ENCODE peak calls at places on chromosome 13, in six cellular contexts. D is neural progenitor cell, A is brain microvascular endothelial cell, Z is glutamatergic neuron, C is breast epithelium, R is dorsolateral prefrontal cortex. L is an unnamed sample.

GRCh38 chr13:25371608-25372274 is at the start of gene ATP8A2:
- DNase-seq in C (no peak), D (peak), A (no peak), Z (peak), R (peak), L (no peak)

GRCh38 chr13:43355774-43356173 is 332.4 kb downstream of the DNAJC15 start:
- DNase-seq in D (no peak), A (no peak), R (no peak), C (no peak), Z (no peak), L (no peak)

GRCh38 chr13:40484981-40485380 is 181.5 kb downstream of the FOXO1 start:
- DNase-seq in A (no peak), R (no peak), D (no peak), Z (no peak), C (no peak), L (no peak)

GRCh38 chr13:44819245-44819644 is 170.0 kb downstream of the NUFIP1 start:
- DNase-seq in A (peak), R (no peak), D (no peak), Z (no peak), C (no peak), L (no peak)

GRCh38 chr13:87497426-87497825 is 173.7 kb upstream of the SLITRK5 start:
- DNase-seq in R (no peak), C (no peak), D (no peak), Z (no peak), A (no peak), L (no peak)

GRCh38 chr13:34721631-34722144 is 220.4 kb upstream of the NBEA start:
- DNase-seq in C (no peak), D (no peak), R (no peak), A (no peak), Z (no peak), L (no peak)

GRCh38 chr13:75788494-75788991 is 152.4 kb downstream of the LMO7 start:
- DNase-seq in A (peak), R (no peak), Z (no peak), C (no peak), D (no peak), L (no peak)

GRCh38 chr13:108220042-108220441 is 1.9 kb downstream of the ABHD13 start:
- DNase-seq in R (no peak), Z (no peak), A (no peak), C (no peak), D (no peak), L (no peak)

GRCh38 chr13:39189778-39190177 is 151.5 kb downstream of the NHLRC3 start:
- DNase-seq in A (no peak), D (no peak), C (no peak), Z (no peak), R (no peak), L (no peak)

GRCh38 chr13:23915308-23915707 is 18.0 kb upstream of the C1QTNF9B start:
- DNase-seq in R (no peak), D (no peak), A (no peak), Z (no peak), C (no peak), L (no peak)

GRCh38 chr13:31159306-31159705 is 2.4 kb downstream of the HSPH1 start:
- DNase-seq in R (no peak), Z (no peak), A (no peak), C (no peak), D (no peak), L (no peak)

GRCh38 chr13:114194853-114195252 is 15.8 kb downstream of the CFAP97D2 start:
- DNase-seq in C (no peak), R (no peak), A (no peak), Z (no peak), D (no peak), L (no peak)

GRCh38 chr13:97715763-97716162 is 237.7 kb upstream of the IPO5 start:
- DNase-seq in C (no peak), D (no peak), Z (no peak), A (no peak), R (no peak), L (no peak)

GRCh38 chr13:44843403-44843802 is 145.9 kb downstream of the NUFIP1 start:
- DNase-seq in Z (no peak), R (no peak), D (no peak), A (peak), C (no peak), L (no peak)

GRCh38 chr13:39023761-39024160 is 14.1 kb downstream of the PROSER1 start:
- DNase-seq in A (no peak), R (no peak), Z (no peak), D (no peak), C (no peak), L (no peak)

GRCh38 chr13:51315658-51316057 is 23.8 kb upstream of the SERPINE3 start:
- DNase-seq in R (no peak), C (no peak), Z (no peak), A (peak), D (peak), L (no peak)

GRCh38 chr13:113963376-113963775 is 10.5 kb downstream of the C13orf46 start:
- DNase-seq in C (no peak), Z (no peak), R (no peak), D (no peak), A (no peak), L (peak)

GRCh38 chr13:95614641-95615245 is 29.8 kb downstream of the DZIP1 start:
- DNase-seq in C (no peak), D (no peak), Z (no peak), R (no peak), A (no peak), L (no peak)

GRCh38 chr13:114042066-114042815 is 68.4 kb upstream of the C13orf46 start:
- DNase-seq in D (no peak), A (no peak), R (no peak), Z (no peak), C (no peak), L (no peak)

GRCh38 chr13:96762876-96763275 is 231.4 kb downstream of the OXGR1 start:
- DNase-seq in D (no peak), A (no peak), Z (no peak), R (no peak), C (no peak), L (no peak)

GRCh38 chr13:38684714-38685113 is 2.2 kb upstream of the FREM2 start:
- DNase-seq in D (no peak), C (no peak), A (no peak), R (no peak), Z (no peak), L (no peak)

GRCh38 chr13:25046985-25047660 is 48.8 kb upstream of the PABPC3 start:
- DNase-seq in D (peak), Z (peak), R (peak), A (peak), C (no peak), L (no peak)

GRCh38 chr13:25980255-25980654 is 71.6 kb downstream of the SHISA2 start:
- DNase-seq in C (no peak), Z (no peak), A (peak), D (peak), R (no peak), L (no peak)

GRCh38 chr13:110334841-110335490 is 27.9 kb downstream of the COL4A2 start:
- DNase-seq in Z (no peak), D (no peak), A (peak), C (peak), R (no peak), L (no peak)

GRCh38 chr13:30105381-30105780 is 202.0 kb downstream of the KATNAL1 start:
- DNase-seq in C (no peak), D (peak), A (no peak), R (no peak), Z (no peak), L (no peak)

GRCh38 chr13:33158830-33159229 is 126.7 kb downstream of the STARD13 start:
- DNase-seq in D (no peak), C (no peak), A (peak), R (no peak), Z (no peak), L (no peak)

GRCh38 chr13:62320129-62320724 is 904.6 kb upstream of the PCDH20 start:
- DNase-seq in D (peak), A (peak), C (no peak), Z (no peak), R (no peak), L (no peak)

GRCh38 chr13:94886191-94886590 is 173.8 kb upstream of the SOX21 start:
- DNase-seq in A (peak), Z (no peak), R (no peak), D (peak), C (no peak), L (no peak)

GRCh38 chr13:35283856-35284255 is 192.6 kb downstream of the MAB21L1 start:
- DNase-seq in R (no peak), A (no peak), D (no peak), C (no peak), Z (no peak), L (no peak)

GRCh38 chr13:40394304-40394983 is 272.0 kb downstream of the FOXO1 start:
- DNase-seq in C (no peak), Z (no peak), R (no peak), A (no peak), D (no peak), L (no peak)

DNA sequence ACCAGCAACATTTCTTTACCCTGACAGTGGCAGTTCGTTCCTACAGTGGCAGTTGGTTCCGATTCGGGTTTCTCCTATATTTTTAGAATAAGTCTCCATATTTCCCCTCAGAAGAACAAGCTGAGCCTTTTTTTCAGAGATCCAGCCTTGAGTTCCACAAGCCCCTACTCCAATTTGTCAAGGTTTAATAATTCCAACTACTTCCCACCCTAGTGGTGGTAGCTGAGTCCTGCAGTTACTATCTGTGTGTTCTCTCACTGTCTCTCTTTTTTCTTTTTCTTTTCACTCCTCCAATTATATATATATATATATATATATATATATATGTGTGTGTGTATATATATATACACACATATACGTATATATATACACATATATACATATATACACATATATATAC is 1347.3 kb downstream of the PCDH9 start:
- DNase-seq in R (no peak), A (no peak), Z (no peak), C (no peak), D (no peak), L (no peak)
- TF ChIP-seq CTCF in R (no peak), A (peak), Z (peak), C (no peak), D (peak), L (peak)

GRCh38 chr13:27147530-27148170 is 24.0 kb downstream of the USP12 start:
- DNase-seq in A (no peak), Z (no peak), C (no peak), R (no peak), D (no peak), L (no peak)
- TF ChIP-seq CTCF in A (no peak), Z (no peak), C (no peak), R (no peak), D (no peak), L (no peak)

DNA sequence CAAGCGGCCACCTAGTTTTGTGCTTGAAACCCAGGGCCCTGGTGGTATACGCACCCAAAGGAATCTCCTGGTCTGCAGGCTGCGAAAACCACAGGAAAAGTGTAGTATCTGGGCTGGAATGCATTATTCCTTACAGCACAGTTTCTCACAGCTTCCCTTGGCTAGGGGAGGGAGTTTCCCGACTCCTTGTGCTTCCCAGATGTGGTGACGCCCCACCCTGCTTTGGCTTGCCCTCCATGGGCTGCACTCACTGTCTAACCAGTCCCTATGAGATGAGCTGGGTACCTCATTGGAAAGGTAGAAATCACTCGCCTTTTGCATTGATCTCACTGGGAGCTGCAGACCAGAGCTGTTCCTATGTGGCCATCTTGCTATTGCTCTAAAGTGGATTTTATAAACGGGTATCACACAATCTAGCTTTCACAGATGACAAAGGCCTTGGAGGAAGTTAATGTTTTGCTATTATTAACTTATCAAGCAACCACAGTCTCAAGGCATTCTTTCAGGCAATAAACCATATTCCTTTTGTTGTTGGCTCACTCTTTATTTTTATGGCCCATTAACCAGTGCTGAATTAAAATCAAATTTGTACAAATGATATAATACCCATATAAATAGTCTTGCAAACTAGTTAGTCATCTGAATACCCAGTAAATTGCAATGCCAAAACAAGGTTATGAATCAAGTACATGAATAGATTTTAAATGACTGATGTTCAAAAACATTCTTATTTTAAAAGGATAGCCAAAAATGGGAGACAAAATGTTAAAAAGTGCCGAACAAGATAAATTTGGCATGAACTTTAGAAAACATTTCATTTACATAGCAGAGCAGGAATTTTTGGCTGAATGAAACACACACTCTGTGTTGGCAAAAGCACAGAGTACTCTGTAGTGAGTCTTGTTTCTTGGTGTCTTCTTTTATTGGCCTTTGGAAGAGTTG is 475.4 kb upstream of the ARGLU1 start:
- DNase-seq in R (no peak), C (no peak), D (no peak), A (no peak), Z (no peak), L (no peak)
- TF ChIP-seq CTCF in R (no peak), C (no peak), D (no peak), A (no peak), Z (no peak), L (no peak)

GRCh38 chr13:46962286-46962941 is 65.6 kb upstream of the HTR2A start:
- DNase-seq in C (no peak), Z (no peak), A (peak), R (no peak), D (peak), L (no peak)
- TF ChIP-seq CTCF in C (no peak), Z (no peak), A (peak), R (no peak), D (peak), L (peak)

GRCh38 chr13:59906413-59907027 is 257.2 kb downstream of the DIAPH3 start:
- DNase-seq in Z (no peak), C (no peak), D (peak), R (no peak), A (peak), L (no peak)
- TF ChIP-seq CTCF in Z (peak), C (peak), D (peak), R (peak), A (peak), L (peak)

GRCh38 chr13:20550799-20551198 is 16.2 kb upstream of the IFT88 start:
- DNase-seq in Z (no peak), A (no peak), C (no peak), R (no peak), D (no peak), L (no peak)
- TF ChIP-seq CTCF in Z (no peak), A (no peak), C (no peak), R (no peak), D (no peak), L (peak)

DNA sequence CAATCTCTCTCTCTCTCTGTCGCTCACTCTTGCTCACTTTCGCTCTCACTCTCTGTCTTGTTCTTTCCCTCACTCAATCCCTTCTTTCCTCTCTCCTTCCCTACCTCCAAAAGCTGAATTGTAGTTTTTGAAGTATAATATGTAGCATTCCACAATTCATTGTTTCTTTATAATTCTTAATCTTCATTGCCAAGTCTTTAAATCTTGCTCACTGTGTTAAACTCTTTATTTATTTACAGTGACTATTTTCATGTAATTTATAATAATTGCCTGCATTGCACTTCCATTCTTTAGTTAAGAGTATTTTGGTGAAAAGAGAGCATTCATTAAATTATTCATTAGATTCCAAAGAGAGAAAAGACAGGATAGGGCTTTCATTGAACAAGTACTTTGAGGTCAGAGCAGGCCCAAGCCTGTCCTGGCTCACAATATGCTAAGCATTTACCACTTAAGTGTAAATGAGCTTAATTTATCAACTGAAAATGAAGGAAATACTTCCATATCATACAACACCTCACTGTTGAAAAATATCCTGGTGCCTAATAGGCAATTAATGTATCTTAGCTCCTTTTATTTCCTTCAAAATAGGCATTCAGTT is 257.4 kb upstream of the SLITRK1 start:
- DNase-seq in D (no peak), C (no peak), Z (no peak), A (no peak), R (no peak), L (no peak)
- TF ChIP-seq CTCF in D (no peak), C (no peak), Z (no peak), A (no peak), R (no peak), L (no peak)

GRCh38 chr13:101149735-101150380 is 266.4 kb downstream of the NALCN start:
- DNase-seq in A (peak), Z (peak), C (no peak), R (no peak), D (peak), L (no peak)
- TF ChIP-seq CTCF in A (peak), Z (peak), C (no peak), R (peak), D (peak), L (peak)